ENCODE peak calls at places on chromosome 15, in six cellular contexts. One of them, this sample, is unnamed.

GRCh38 chr15:90165659-90166489 is 35.3 kb upstream of the SEMA4B start:
- DNase-seq in RWPE1: peak
- DNase-seq in colonic mucosa: peak
- DNase-seq in left lung: peak
- DNase-seq in heart left ventricle: peak
- DNase-seq in IMR-90: peak
- DNase-seq in this sample: no peak

GRCh38 chr15:67118808-67119207 is 53.4 kb downstream of the SMAD3 start:
- DNase-seq in RWPE1: no peak
- DNase-seq in colonic mucosa: no peak
- DNase-seq in left lung: no peak
- DNase-seq in heart left ventricle: no peak
- DNase-seq in IMR-90: no peak
- DNase-seq in this sample: no peak

GRCh38 chr15:38554354-38554753 is 10.3 kb downstream of the RASGRP1 start:
- DNase-seq in RWPE1: no peak
- DNase-seq in colonic mucosa: no peak
- DNase-seq in left lung: no peak
- DNase-seq in heart left ventricle: no peak
- DNase-seq in IMR-90: peak
- DNase-seq in this sample: no peak

GRCh38 chr15:24150542-24150941 is 463.4 kb upstream of the NDN start:
- DNase-seq in RWPE1: no peak
- DNase-seq in colonic mucosa: no peak
- DNase-seq in left lung: no peak
- DNase-seq in heart left ventricle: no peak
- DNase-seq in IMR-90: no peak
- DNase-seq in this sample: no peak

GRCh38 chr15:28106294-28107110 is 7.4 kb upstream of the OCA2 start:
- DNase-seq in RWPE1: no peak
- DNase-seq in colonic mucosa: no peak
- DNase-seq in left lung: peak
- DNase-seq in heart left ventricle: no peak
- DNase-seq in IMR-90: no peak
- DNase-seq in this sample: no peak

GRCh38 chr15:36885709-36886108 is 214.6 kb downstream of the MEIS2 start:
- DNase-seq in RWPE1: no peak
- DNase-seq in colonic mucosa: no peak
- DNase-seq in left lung: no peak
- DNase-seq in heart left ventricle: no peak
- DNase-seq in IMR-90: no peak
- DNase-seq in this sample: no peak

GRCh38 chr15:26773485-26773877 is 615 bp upstream of the GABRB3 start:
- DNase-seq in RWPE1: no peak
- DNase-seq in colonic mucosa: no peak
- DNase-seq in left lung: peak
- DNase-seq in heart left ventricle: no peak
- DNase-seq in IMR-90: no peak
- DNase-seq in this sample: peak

GRCh38 chr15:80695911-80696651 is 971 bp downstream of the ABHD17C start:
- DNase-seq in RWPE1: peak
- DNase-seq in colonic mucosa: peak
- DNase-seq in left lung: no peak
- DNase-seq in heart left ventricle: peak
- DNase-seq in IMR-90: no peak
- DNase-seq in this sample: no peak

GRCh38 chr15:52180196-52180835 is 10.9 kb downstream of the GNB5 start:
- DNase-seq in RWPE1: no peak
- DNase-seq in colonic mucosa: no peak
- DNase-seq in left lung: no peak
- DNase-seq in heart left ventricle: no peak
- DNase-seq in IMR-90: no peak
- DNase-seq in this sample: no peak

GRCh38 chr15:48939686-48940085 is 24.0 kb downstream of the SHC4 start:
- DNase-seq in RWPE1: peak
- DNase-seq in colonic mucosa: no peak
- DNase-seq in left lung: no peak
- DNase-seq in heart left ventricle: no peak
- DNase-seq in IMR-90: peak
- DNase-seq in this sample: no peak

GRCh38 chr15:22786868-22787698 is 639 bp downstream of the NIPA1 start:
- DNase-seq in RWPE1: peak
- DNase-seq in colonic mucosa: peak
- DNase-seq in left lung: no peak
- DNase-seq in heart left ventricle: peak
- DNase-seq in IMR-90: no peak
- DNase-seq in this sample: peak

GRCh38 chr15:55846108-55846707 is 103.3 kb upstream of the PRTG start:
- DNase-seq in RWPE1: peak
- DNase-seq in colonic mucosa: peak
- DNase-seq in left lung: no peak
- DNase-seq in heart left ventricle: peak
- DNase-seq in IMR-90: peak
- DNase-seq in this sample: peak

GRCh38 chr15:63135281-63135680 is 13.6 kb downstream of the LACTB start:
- DNase-seq in RWPE1: no peak
- DNase-seq in colonic mucosa: no peak
- DNase-seq in left lung: no peak
- DNase-seq in heart left ventricle: no peak
- DNase-seq in IMR-90: peak
- DNase-seq in this sample: no peak

GRCh38 chr15:99504823-99505551 is 60.8 kb upstream of the MEF2A start:
- DNase-seq in RWPE1: peak
- DNase-seq in colonic mucosa: no peak
- DNase-seq in left lung: no peak
- DNase-seq in heart left ventricle: no peak
- DNase-seq in IMR-90: peak
- DNase-seq in this sample: no peak

GRCh38 chr15:45891766-45892165 is 256.9 kb downstream of the SQOR start:
- DNase-seq in RWPE1: no peak
- DNase-seq in colonic mucosa: no peak
- DNase-seq in left lung: no peak
- DNase-seq in heart left ventricle: no peak
- DNase-seq in IMR-90: no peak
- DNase-seq in this sample: no peak

GRCh38 chr15:65839354-65839901 is 29.9 kb upstream of the RAB11A start:
- DNase-seq in RWPE1: no peak
- DNase-seq in colonic mucosa: no peak
- DNase-seq in left lung: no peak
- DNase-seq in heart left ventricle: no peak
- DNase-seq in IMR-90: no peak
- DNase-seq in this sample: no peak

GRCh38 chr15:70008697-70009285 is 88.9 kb downstream of the TLE3 start:
- DNase-seq in RWPE1: no peak
- DNase-seq in colonic mucosa: no peak
- DNase-seq in left lung: no peak
- DNase-seq in heart left ventricle: no peak
- DNase-seq in IMR-90: no peak
- DNase-seq in this sample: no peak

GRCh38 chr15:51634591-51635198 is 12.1 kb upstream of the DMXL2 start:
- DNase-seq in RWPE1: no peak
- DNase-seq in colonic mucosa: no peak
- DNase-seq in left lung: no peak
- DNase-seq in heart left ventricle: no peak
- DNase-seq in IMR-90: peak
- DNase-seq in this sample: no peak

GRCh38 chr15:66928101-66928500 is 137.3 kb upstream of the SMAD3 start:
- DNase-seq in RWPE1: no peak
- DNase-seq in colonic mucosa: no peak
- DNase-seq in left lung: no peak
- DNase-seq in heart left ventricle: no peak
- DNase-seq in IMR-90: no peak
- DNase-seq in this sample: no peak

GRCh38 chr15:29670945-29671307 is 151.3 kb downstream of the TJP1 start:
- DNase-seq in RWPE1: peak
- DNase-seq in colonic mucosa: peak
- DNase-seq in left lung: no peak
- DNase-seq in heart left ventricle: no peak
- DNase-seq in IMR-90: peak
- DNase-seq in this sample: no peak

GRCh38 chr15:47339800-47340575 is 377.3 kb upstream of the SEMA6D start:
- DNase-seq in RWPE1: no peak
- DNase-seq in colonic mucosa: no peak
- DNase-seq in left lung: no peak
- DNase-seq in heart left ventricle: no peak
- DNase-seq in IMR-90: peak
- DNase-seq in this sample: no peak

GRCh38 chr15:44102675-44103254 is 92.3 kb downstream of the FRMD5 start:
- DNase-seq in RWPE1: peak
- DNase-seq in colonic mucosa: no peak
- DNase-seq in left lung: no peak
- DNase-seq in heart left ventricle: no peak
- DNase-seq in IMR-90: peak
- DNase-seq in this sample: no peak

GRCh38 chr15:27619204-27619603 is 479.9 kb downstream of the OCA2 start:
- DNase-seq in RWPE1: no peak
- DNase-seq in colonic mucosa: no peak
- DNase-seq in left lung: no peak
- DNase-seq in heart left ventricle: no peak
- DNase-seq in IMR-90: no peak
- DNase-seq in this sample: no peak

GRCh38 chr15:41805711-41806110 is 22.2 kb upstream of the JMJD7 start:
- DNase-seq in RWPE1: no peak
- DNase-seq in colonic mucosa: no peak
- DNase-seq in left lung: no peak
- DNase-seq in heart left ventricle: no peak
- DNase-seq in IMR-90: no peak
- DNase-seq in this sample: no peak

GRCh38 chr15:41804920-41805666 is 22.8 kb upstream of the JMJD7 start:
- DNase-seq in RWPE1: peak
- DNase-seq in colonic mucosa: no peak
- DNase-seq in left lung: no peak
- DNase-seq in heart left ventricle: no peak
- DNase-seq in IMR-90: no peak
- DNase-seq in this sample: no peak

GRCh38 chr15:41804361-41804760 is 23.5 kb upstream of the JMJD7 start:
- DNase-seq in RWPE1: peak
- DNase-seq in colonic mucosa: no peak
- DNase-seq in left lung: no peak
- DNase-seq in heart left ventricle: no peak
- DNase-seq in IMR-90: no peak
- DNase-seq in this sample: no peak

GRCh38 chr15:41809121-41809520 is 18.8 kb upstream of the JMJD7 start:
- DNase-seq in RWPE1: no peak
- DNase-seq in colonic mucosa: no peak
- DNase-seq in left lung: no peak
- DNase-seq in heart left ventricle: no peak
- DNase-seq in IMR-90: peak
- DNase-seq in this sample: no peak

DNA sequence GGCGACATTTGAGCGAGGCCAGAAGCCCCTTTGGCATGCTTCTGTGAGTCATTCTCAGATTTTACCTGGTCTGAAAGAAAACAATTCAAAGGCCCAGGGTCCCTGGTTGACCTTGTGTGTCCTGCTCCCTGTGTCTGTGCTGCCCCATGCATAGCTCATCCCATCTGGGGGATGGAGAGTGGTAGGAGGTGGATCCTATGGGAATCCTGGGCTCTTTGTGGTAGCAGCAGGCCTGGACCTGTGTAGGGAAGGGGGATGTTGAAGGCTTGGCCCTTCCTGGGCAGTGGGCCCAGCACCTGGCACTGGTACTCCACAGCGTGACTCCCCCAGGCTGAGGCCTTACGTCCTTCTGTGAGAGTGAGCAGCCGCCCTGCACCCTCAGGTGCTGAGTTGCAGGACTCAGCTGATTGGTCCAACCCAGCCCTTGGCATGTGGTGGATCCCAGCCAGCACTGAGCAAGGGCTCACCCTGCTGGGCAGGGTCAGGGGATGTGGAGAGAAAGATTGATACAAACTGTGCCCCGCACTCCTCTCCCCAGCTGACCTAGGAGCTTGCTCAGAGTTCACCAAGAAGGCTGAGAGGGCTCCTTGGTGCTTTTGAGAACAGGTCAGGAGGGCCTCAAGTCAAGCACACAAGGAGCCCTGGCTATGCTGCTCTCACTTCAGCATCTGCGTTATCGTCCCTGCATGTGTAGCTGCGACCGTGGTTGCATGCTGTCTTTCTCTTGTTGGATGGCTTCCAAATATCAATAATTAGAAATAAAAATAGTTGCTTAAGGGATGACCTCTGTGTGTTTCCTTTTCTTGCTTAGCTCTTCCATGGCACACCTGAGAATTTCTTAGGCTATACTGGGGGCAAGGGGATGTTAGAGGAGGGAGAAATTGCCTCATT is 21.4 kb upstream of the JMJD7 start:
- DNase-seq in RWPE1: peak
- DNase-seq in colonic mucosa: no peak
- DNase-seq in left lung: no peak
- DNase-seq in heart left ventricle: no peak
- DNase-seq in IMR-90: no peak
- DNase-seq in this sample: no peak
- TF ChIP-seq CTCF in RWPE1: no peak
- TF ChIP-seq CTCF in colonic mucosa: no peak
- TF ChIP-seq CTCF in left lung: no peak
- TF ChIP-seq CTCF in heart left ventricle: no peak
- TF ChIP-seq CTCF in IMR-90: no peak
- TF ChIP-seq CTCF in this sample: no peak

GRCh38 chr15:58852347-58852746 is 81.1 kb downstream of the SLTM start:
- DNase-seq in RWPE1: no peak
- DNase-seq in colonic mucosa: no peak
- DNase-seq in left lung: no peak
- DNase-seq in heart left ventricle: no peak
- DNase-seq in IMR-90: no peak
- DNase-seq in this sample: no peak
- TF ChIP-seq CTCF in RWPE1: no peak
- TF ChIP-seq CTCF in colonic mucosa: no peak
- TF ChIP-seq CTCF in left lung: no peak
- TF ChIP-seq CTCF in heart left ventricle: no peak
- TF ChIP-seq CTCF in IMR-90: no peak
- TF ChIP-seq CTCF in this sample: peak

GRCh38 chr15:78620839-78621421 is at the start of gene CHRNA3:
- DNase-seq in RWPE1: no peak
- DNase-seq in colonic mucosa: no peak
- DNase-seq in left lung: no peak
- DNase-seq in heart left ventricle: no peak
- DNase-seq in IMR-90: no peak
- DNase-seq in this sample: no peak

GRCh38 chr15:78618490-78618934 is 2.3 kb downstream of the CHRNA3 start:
- DNase-seq in RWPE1: peak
- DNase-seq in colonic mucosa: peak
- DNase-seq in left lung: no peak
- DNase-seq in heart left ventricle: peak
- DNase-seq in IMR-90: peak
- DNase-seq in this sample: peak

GRCh38 chr15:78619022-78619950 is 1.5 kb downstream of the CHRNA3 start:
- DNase-seq in RWPE1: no peak
- DNase-seq in colonic mucosa: no peak
- DNase-seq in left lung: no peak
- DNase-seq in heart left ventricle: no peak
- DNase-seq in IMR-90: no peak
- DNase-seq in this sample: peak

GRCh38 chr15:78621810-78622402 is 1.1 kb upstream of the CHRNA3 start:
- DNase-seq in RWPE1: no peak
- DNase-seq in colonic mucosa: no peak
- DNase-seq in left lung: no peak
- DNase-seq in heart left ventricle: no peak
- DNase-seq in IMR-90: no peak
- DNase-seq in this sample: no peak

GRCh38 chr15:78620021-78620838 is 566 bp downstream of the CHRNA3 start:
- DNase-seq in RWPE1: no peak
- DNase-seq in colonic mucosa: no peak
- DNase-seq in left lung: no peak
- DNase-seq in heart left ventricle: no peak
- DNase-seq in IMR-90: no peak
- DNase-seq in this sample: no peak
- TF ChIP-seq CTCF in RWPE1: no peak
- TF ChIP-seq CTCF in colonic mucosa: no peak
- TF ChIP-seq CTCF in left lung: no peak
- TF ChIP-seq CTCF in heart left ventricle: peak
- TF ChIP-seq CTCF in IMR-90: peak
- TF ChIP-seq CTCF in this sample: peak

GRCh38 chr15:94743668-94744067 is 512.3 kb downstream of the MCTP2 start:
- DNase-seq in RWPE1: peak
- DNase-seq in colonic mucosa: no peak
- DNase-seq in left lung: no peak
- DNase-seq in heart left ventricle: no peak
- DNase-seq in IMR-90: no peak
- DNase-seq in this sample: no peak
- TF ChIP-seq CTCF in RWPE1: no peak
- TF ChIP-seq CTCF in colonic mucosa: no peak
- TF ChIP-seq CTCF in left lung: no peak
- TF ChIP-seq CTCF in heart left ventricle: no peak
- TF ChIP-seq CTCF in IMR-90: no peak
- TF ChIP-seq CTCF in this sample: no peak